ENCODE peak calls at places on chromosomes 16 and 17, in five cellular contexts. N, Z, P, B and H are unnamed samples.

GRCh38 chr17:19461139-19461538 is 50.1 kb downstream of the RNF112 start:
- DNase-seq in N (no peak), Z (no peak), P (no peak), B (no peak), H (no peak)

GRCh38 chr16:4317471-4318170 is 1.8 kb downstream of the GLIS2 start:
- DNase-seq in N (no peak), Z (no peak), P (no peak), B (no peak), H (no peak)

GRCh38 chr16:16036359-16036792 is 87.0 kb downstream of the ABCC1 start:
- DNase-seq in N (no peak), Z (no peak), P (no peak), B (no peak), H (no peak)

GRCh38 chr17:5789443-5789842 is 205.1 kb upstream of the NLRP1 start:
- DNase-seq in N (no peak), Z (no peak), P (peak), B (no peak), H (no peak)

GRCh38 chr17:52965856-52966255 is 807.3 kb upstream of the CA10 start:
- DNase-seq in N (no peak), Z (no peak), P (no peak), B (no peak), H (no peak)

GRCh38 chr17:74815671-74816370 is 39.7 kb upstream of the NAT9 start:
- DNase-seq in N (no peak), Z (no peak), P (peak), B (no peak), H (no peak)

GRCh38 chr16:28181557-28181914 is 30.2 kb downstream of the XPO6 start:
- DNase-seq in N (no peak), Z (no peak), P (peak), B (no peak), H (no peak)

GRCh38 chr16:35687781-35688180 is 2228.4 kb downstream of the TP53TG3F start:
- DNase-seq in N (no peak), Z (no peak), P (no peak), B (no peak), H (no peak)

GRCh38 chr17:60079401-60079861 is 710 bp upstream of the HEATR6 start:
- DNase-seq in N (no peak), Z (no peak), P (no peak), B (no peak), H (no peak)

GRCh38 chr17:14919049-14919545 is 346.0 kb downstream of the PMP22 start:
- DNase-seq in N (no peak), Z (no peak), P (peak), B (no peak), H (no peak)

GRCh38 chr17:45705123-45706009 is 78.8 kb upstream of the CRHR1 start:
- DNase-seq in N (no peak), Z (no peak), P (peak), B (no peak), H (no peak)

GRCh38 chr16:48284772-48285409 is 37.6 kb upstream of the ABCC11 start:
- DNase-seq in N (peak), Z (no peak), P (no peak), B (no peak), H (no peak)

GRCh38 chr17:73733527-73733926 is 89.3 kb upstream of the SDK2 start:
- DNase-seq in N (no peak), Z (no peak), P (no peak), B (no peak), H (no peak)

GRCh38 chr17:75476274-75476673 is 19.8 kb downstream of the TMEM94 start:
- DNase-seq in N (no peak), Z (no peak), P (peak), B (no peak), H (no peak)

GRCh38 chr16:78277374-78277773 is 177.9 kb downstream of the WWOX start:
- DNase-seq in N (no peak), Z (no peak), P (no peak), B (no peak), H (no peak)

GRCh38 chr16:9874233-9874632 is 308.0 kb downstream of the GRIN2A start:
- DNase-seq in N (no peak), Z (no peak), P (no peak), B (no peak), H (no peak)

GRCh38 chr17:2786176-2786881 is 9.9 kb upstream of the RAP1GAP2 start:
- DNase-seq in N (peak), Z (peak), P (peak), B (peak), H (peak)

GRCh38 chr16:69404275-69404805 is 18.5 kb upstream of the TERF2 start:
- DNase-seq in N (no peak), Z (no peak), P (peak), B (no peak), H (no peak)

GRCh38 chr17:10126554-10127493 is 71.6 kb downstream of the GAS7 start:
- DNase-seq in N (no peak), Z (no peak), P (peak), B (no peak), H (no peak)

GRCh38 chr16:66223176-66223780 is 143.2 kb upstream of the CDH5 start:
- DNase-seq in N (no peak), Z (no peak), P (peak), B (no peak), H (no peak)

GRCh38 chr16:3479654-3480216 is 15.6 kb downstream of the C16orf90 start:
- DNase-seq in N (no peak), Z (no peak), P (no peak), B (no peak), H (no peak)

GRCh38 chr17:11772031-11772430 is 173.8 kb downstream of the DNAH9 start:
- DNase-seq in N (no peak), Z (no peak), P (no peak), B (no peak), H (no peak)

GRCh38 chr16:3691778-3692177 is 25.5 kb downstream of the TRAP1 start:
- DNase-seq in N (no peak), Z (no peak), P (no peak), B (no peak), H (no peak)

GRCh38 chr17:61504697-61505096 is 52.5 kb downstream of the TBX4 start:
- DNase-seq in N (no peak), Z (no peak), P (peak), B (no peak), H (no peak)

GRCh38 chr17:41762841-41763240 is 23.7 kb downstream of the JUP start:
- DNase-seq in N (no peak), Z (no peak), P (no peak), B (no peak), H (no peak)

GRCh38 chr16:56600398-56600999 is 7.9 kb upstream of the MT2A start:
- DNase-seq in N (no peak), Z (no peak), P (peak), B (no peak), H (peak)

GRCh38 chr16:24537474-24538337 is 1.7 kb upstream of the RBBP6 start:
- DNase-seq in N (no peak), Z (no peak), P (no peak), B (no peak), H (no peak)

GRCh38 chr16:12063435-12063834 is 86.9 kb downstream of the SNX29 start:
- DNase-seq in N (no peak), Z (no peak), P (no peak), B (no peak), H (no peak)

GRCh38 chr16:9476744-9477143 is 385.3 kb downstream of the HAPSTR1 start:
- DNase-seq in N (no peak), Z (no peak), P (no peak), B (no peak), H (no peak)

GRCh38 chr17:44610871-44611270 is 45.4 kb upstream of the MEIOC start:
- DNase-seq in N (no peak), Z (no peak), P (peak), B (no peak), H (no peak)

GRCh38 chr16:55502801-55503366 is 6.0 kb upstream of the LPCAT2 start:
- DNase-seq in N (no peak), Z (no peak), P (peak), B (no peak), H (no peak)